ENCODE peak calls at places on chromosomes 4 and X, in six cellular contexts. One of them, this sample, is unnamed. For H3K4me1, the result is how much of the 10 kb centered on the place peaks cover.

GRCh38 chrX:132209527-132209926 is 9.7 kb downstream of the RAP2C start:
- DNase-seq in BE2C: no peak
- DNase-seq in astrocyte: peak
- DNase-seq in naive thymus-derived CD4-positive, alpha-beta T cell: no peak
- DNase-seq in cardiac muscle cell: no peak
- DNase-seq in GM23248: peak
- DNase-seq in this sample: no peak

GRCh38 chrX:139204903-139205667 is 325.5 kb upstream of the F9 start:
- DNase-seq in cardiac muscle cell: peak
- DNase-seq in astrocyte: peak
- DNase-seq in naive thymus-derived CD4-positive, alpha-beta T cell: no peak
- DNase-seq in GM23248: peak
- DNase-seq in BE2C: no peak
- DNase-seq in this sample: no peak

GRCh38 chr4:144355809-144356757 is 215.6 kb upstream of the GYPA start:
- DNase-seq in GM23248: peak
- DNase-seq in cardiac muscle cell: peak
- DNase-seq in astrocyte: peak
- DNase-seq in naive thymus-derived CD4-positive, alpha-beta T cell: no peak
- DNase-seq in BE2C: no peak
- DNase-seq in this sample: peak

GRCh38 chr4:32661229-32661628 is 1941.1 kb downstream of the PCDH7 start:
- DNase-seq in BE2C: no peak
- DNase-seq in cardiac muscle cell: no peak
- DNase-seq in naive thymus-derived CD4-positive, alpha-beta T cell: no peak
- DNase-seq in astrocyte: no peak
- DNase-seq in GM23248: no peak
- DNase-seq in this sample: no peak

GRCh38 chr4:37604464-37604863 is 81.7 kb downstream of the RELL1 start:
- DNase-seq in astrocyte: peak
- DNase-seq in cardiac muscle cell: no peak
- DNase-seq in BE2C: no peak
- DNase-seq in naive thymus-derived CD4-positive, alpha-beta T cell: no peak
- DNase-seq in GM23248: peak
- DNase-seq in this sample: no peak

GRCh38 chrX:76366972-76367371 is 60.5 kb upstream of the MAGEE1 start:
- DNase-seq in astrocyte: no peak
- DNase-seq in cardiac muscle cell: no peak
- DNase-seq in naive thymus-derived CD4-positive, alpha-beta T cell: no peak
- DNase-seq in BE2C: no peak
- DNase-seq in GM23248: no peak
- DNase-seq in this sample: no peak

GRCh38 chr4:150960079-150960478 is 55.0 kb downstream of the LRBA start:
- DNase-seq in naive thymus-derived CD4-positive, alpha-beta T cell: no peak
- DNase-seq in GM23248: peak
- DNase-seq in BE2C: peak
- DNase-seq in cardiac muscle cell: no peak
- DNase-seq in astrocyte: no peak
- DNase-seq in this sample: peak

GRCh38 chr4:94397635-94398034 is 54.1 kb upstream of the PDLIM5 start:
- DNase-seq in cardiac muscle cell: no peak
- DNase-seq in astrocyte: no peak
- DNase-seq in BE2C: no peak
- DNase-seq in naive thymus-derived CD4-positive, alpha-beta T cell: no peak
- DNase-seq in GM23248: no peak
- DNase-seq in this sample: no peak

GRCh38 chrX:10612215-10612614 is 8.2 kb downstream of the MID1 start:
- DNase-seq in astrocyte: peak
- DNase-seq in naive thymus-derived CD4-positive, alpha-beta T cell: no peak
- DNase-seq in GM23248: peak
- DNase-seq in BE2C: no peak
- DNase-seq in cardiac muscle cell: no peak
- DNase-seq in this sample: no peak

GRCh38 chr4:169621754-169622481 is 1.5 kb downstream of the CLCN3 start:
- DNase-seq in GM23248: peak
- DNase-seq in astrocyte: peak
- DNase-seq in BE2C: no peak
- DNase-seq in naive thymus-derived CD4-positive, alpha-beta T cell: peak
- DNase-seq in cardiac muscle cell: no peak
- DNase-seq in this sample: peak

GRCh38 chr4:55395529-55396304 is at the start of gene TMEM165:
- DNase-seq in GM23248: peak
- DNase-seq in naive thymus-derived CD4-positive, alpha-beta T cell: peak
- DNase-seq in cardiac muscle cell: peak
- DNase-seq in astrocyte: peak
- DNase-seq in BE2C: peak
- DNase-seq in this sample: peak

GRCh38 chrX:136660896-136661295 is 12.9 kb downstream of the CD40LG start:
- DNase-seq in naive thymus-derived CD4-positive, alpha-beta T cell: no peak
- DNase-seq in GM23248: no peak
- DNase-seq in cardiac muscle cell: no peak
- DNase-seq in astrocyte: no peak
- DNase-seq in BE2C: no peak
- DNase-seq in this sample: no peak

GRCh38 chrX:136659174-136659573 is 11.2 kb downstream of the CD40LG start:
- DNase-seq in naive thymus-derived CD4-positive, alpha-beta T cell: no peak
- DNase-seq in GM23248: no peak
- DNase-seq in BE2C: no peak
- DNase-seq in astrocyte: no peak
- DNase-seq in cardiac muscle cell: no peak
- DNase-seq in this sample: no peak

GRCh38 chrX:136662104-136662503 is 14.1 kb downstream of the CD40LG start:
- DNase-seq in naive thymus-derived CD4-positive, alpha-beta T cell: peak
- DNase-seq in astrocyte: no peak
- DNase-seq in cardiac muscle cell: no peak
- DNase-seq in BE2C: no peak
- DNase-seq in GM23248: no peak
- DNase-seq in this sample: no peak

GRCh38 chrX:136656596-136656995 is 8.6 kb downstream of the CD40LG start:
- DNase-seq in astrocyte: no peak
- DNase-seq in GM23248: no peak
- DNase-seq in cardiac muscle cell: no peak
- DNase-seq in BE2C: no peak
- DNase-seq in naive thymus-derived CD4-positive, alpha-beta T cell: no peak
- DNase-seq in this sample: no peak

GRCh38 chrX:136658151-136658550 is 10.2 kb downstream of the CD40LG start:
- DNase-seq in naive thymus-derived CD4-positive, alpha-beta T cell: no peak
- DNase-seq in astrocyte: no peak
- DNase-seq in GM23248: no peak
- DNase-seq in BE2C: no peak
- DNase-seq in cardiac muscle cell: no peak
- DNase-seq in this sample: no peak
- H3K4me1 ChIP-seq in naive thymus-derived CD4-positive, alpha-beta T cell: half or more
- H3K4me1 ChIP-seq in astrocyte: under half
- H3K4me1 ChIP-seq in GM23248: under half
- H3K4me1 ChIP-seq in BE2C: under half
- H3K4me1 ChIP-seq in cardiac muscle cell: under half
- H3K4me1 ChIP-seq in this sample: under half

DNA sequence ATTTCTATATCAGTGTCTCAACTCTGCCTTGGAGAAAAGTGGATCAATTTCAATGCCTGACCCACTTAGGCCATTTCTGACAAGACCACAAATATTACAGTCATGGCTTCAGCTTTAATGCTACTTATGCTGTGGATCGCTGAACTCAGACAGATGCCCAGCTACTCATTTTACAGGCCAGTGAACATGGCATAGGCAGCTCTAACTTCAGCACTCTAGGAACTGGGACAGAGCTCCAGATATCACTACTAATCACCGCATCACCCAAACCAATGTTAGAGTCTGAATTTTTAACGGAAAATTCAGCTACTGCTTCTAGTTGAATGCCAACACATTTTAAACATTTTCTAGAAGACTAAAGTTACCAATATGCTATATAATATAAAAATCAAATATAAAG is 809.5 kb upstream of the FRG1 start:
- DNase-seq in cardiac muscle cell: peak
- DNase-seq in astrocyte: no peak
- DNase-seq in GM23248: no peak
- DNase-seq in naive thymus-derived CD4-positive, alpha-beta T cell: no peak
- DNase-seq in BE2C: no peak
- DNase-seq in this sample: no peak
- H3K4me3 ChIP-seq in cardiac muscle cell: no peak
- H3K4me3 ChIP-seq in astrocyte: no peak
- H3K4me3 ChIP-seq in GM23248: no peak
- H3K4me3 ChIP-seq in naive thymus-derived CD4-positive, alpha-beta T cell: no peak
- H3K4me3 ChIP-seq in BE2C: no peak
- H3K4me3 ChIP-seq in this sample: no peak

DNA sequence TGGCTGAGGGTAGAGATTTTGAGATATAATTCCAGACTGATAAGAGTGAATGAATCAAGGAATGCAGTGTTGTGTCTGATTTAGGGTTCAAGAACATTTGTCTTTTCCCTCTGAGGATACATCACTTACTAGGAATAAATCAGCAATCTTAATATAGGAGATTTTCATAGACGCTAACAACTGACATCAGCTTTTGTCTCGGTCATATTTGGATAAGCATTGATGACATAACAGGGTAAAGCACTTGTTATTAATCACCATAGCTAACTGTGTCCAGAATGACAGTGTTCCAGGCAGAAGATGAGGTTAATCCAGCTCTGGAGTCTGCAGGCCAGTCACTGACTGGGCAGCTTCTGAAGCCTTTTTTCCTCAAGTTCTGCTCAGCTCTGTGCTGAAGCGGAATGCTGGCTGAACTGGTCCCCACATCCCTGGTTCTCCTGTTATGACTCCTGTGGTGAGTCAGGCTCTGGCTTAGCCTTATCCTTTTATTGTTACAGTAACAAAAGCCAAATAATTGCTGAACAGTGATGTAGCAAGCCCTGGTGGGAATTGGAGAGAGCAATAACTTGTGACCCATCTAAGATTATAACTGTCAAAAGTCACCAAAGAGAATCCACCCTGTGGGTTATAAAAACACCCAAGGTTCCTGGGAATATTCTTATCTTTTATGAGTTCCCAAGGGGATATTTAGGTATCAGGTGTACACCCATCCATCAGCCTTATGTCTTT is 41.8 kb downstream of the FNIP2 start:
- DNase-seq in GM23248: peak
- DNase-seq in BE2C: no peak
- DNase-seq in cardiac muscle cell: no peak
- DNase-seq in astrocyte: peak
- DNase-seq in naive thymus-derived CD4-positive, alpha-beta T cell: no peak
- DNase-seq in this sample: peak
- H3K4me1 ChIP-seq in GM23248: half or more
- H3K4me1 ChIP-seq in BE2C: under half
- H3K4me1 ChIP-seq in cardiac muscle cell: half or more
- H3K4me1 ChIP-seq in astrocyte: under half
- H3K4me1 ChIP-seq in naive thymus-derived CD4-positive, alpha-beta T cell: under half
- H3K4me1 ChIP-seq in this sample: under half

GRCh38 chr4:53865031-53865430 is 199.4 kb downstream of the CHIC2 start:
- DNase-seq in astrocyte: no peak
- DNase-seq in naive thymus-derived CD4-positive, alpha-beta T cell: no peak
- DNase-seq in BE2C: no peak
- DNase-seq in cardiac muscle cell: no peak
- DNase-seq in GM23248: no peak
- DNase-seq in this sample: no peak

GRCh38 chr4:53863731-53864130 is 200.7 kb downstream of the CHIC2 start:
- DNase-seq in naive thymus-derived CD4-positive, alpha-beta T cell: no peak
- DNase-seq in BE2C: peak
- DNase-seq in astrocyte: peak
- DNase-seq in GM23248: no peak
- DNase-seq in cardiac muscle cell: peak
- DNase-seq in this sample: no peak

GRCh38 chr4:53861856-53862610 is 202.4 kb downstream of the CHIC2 start:
- DNase-seq in astrocyte: peak
- DNase-seq in cardiac muscle cell: no peak
- DNase-seq in naive thymus-derived CD4-positive, alpha-beta T cell: no peak
- DNase-seq in BE2C: no peak
- DNase-seq in GM23248: peak
- DNase-seq in this sample: peak

GRCh38 chr4:53866055-53866454 is 198.3 kb downstream of the CHIC2 start:
- DNase-seq in astrocyte: no peak
- DNase-seq in GM23248: no peak
- DNase-seq in cardiac muscle cell: no peak
- DNase-seq in naive thymus-derived CD4-positive, alpha-beta T cell: no peak
- DNase-seq in BE2C: no peak
- DNase-seq in this sample: no peak

DNA sequence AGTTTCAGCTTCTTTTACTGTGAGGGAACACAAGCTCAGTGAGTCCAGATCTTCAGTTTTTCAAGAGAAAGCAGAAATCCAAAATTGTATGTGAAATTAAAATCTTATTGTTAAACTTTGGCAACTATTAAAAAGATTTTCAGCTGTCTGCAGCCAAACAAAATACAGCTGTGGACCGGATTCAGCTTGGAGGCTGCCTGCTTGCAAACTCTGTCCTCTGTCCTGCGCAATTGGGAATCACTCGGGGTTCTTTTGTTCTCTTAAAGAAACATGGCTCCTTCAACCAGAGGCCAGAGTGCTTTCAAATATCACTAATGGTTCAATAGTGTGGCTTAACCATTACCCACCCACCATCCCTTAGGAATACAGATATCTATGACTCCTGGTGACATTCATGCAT is 201.2 kb downstream of the CHIC2 start:
- DNase-seq in naive thymus-derived CD4-positive, alpha-beta T cell: no peak
- DNase-seq in cardiac muscle cell: peak
- DNase-seq in astrocyte: peak
- DNase-seq in GM23248: peak
- DNase-seq in BE2C: no peak
- DNase-seq in this sample: no peak
- H3K4me3 ChIP-seq in naive thymus-derived CD4-positive, alpha-beta T cell: no peak
- H3K4me3 ChIP-seq in cardiac muscle cell: no peak
- H3K4me3 ChIP-seq in astrocyte: no peak
- H3K4me3 ChIP-seq in GM23248: no peak
- H3K4me3 ChIP-seq in BE2C: no peak
- H3K4me3 ChIP-seq in this sample: no peak

GRCh38 chr4:14640476-14640875 is 361.8 kb upstream of the CPEB2 start:
- DNase-seq in GM23248: no peak
- DNase-seq in cardiac muscle cell: no peak
- DNase-seq in astrocyte: no peak
- DNase-seq in BE2C: no peak
- DNase-seq in naive thymus-derived CD4-positive, alpha-beta T cell: no peak
- DNase-seq in this sample: no peak
- H3K4me1 ChIP-seq in GM23248: under half
- H3K4me1 ChIP-seq in cardiac muscle cell: under half
- H3K4me1 ChIP-seq in astrocyte: under half
- H3K4me1 ChIP-seq in BE2C: under half
- H3K4me1 ChIP-seq in naive thymus-derived CD4-positive, alpha-beta T cell: under half
- H3K4me1 ChIP-seq in this sample: under half

DNA sequence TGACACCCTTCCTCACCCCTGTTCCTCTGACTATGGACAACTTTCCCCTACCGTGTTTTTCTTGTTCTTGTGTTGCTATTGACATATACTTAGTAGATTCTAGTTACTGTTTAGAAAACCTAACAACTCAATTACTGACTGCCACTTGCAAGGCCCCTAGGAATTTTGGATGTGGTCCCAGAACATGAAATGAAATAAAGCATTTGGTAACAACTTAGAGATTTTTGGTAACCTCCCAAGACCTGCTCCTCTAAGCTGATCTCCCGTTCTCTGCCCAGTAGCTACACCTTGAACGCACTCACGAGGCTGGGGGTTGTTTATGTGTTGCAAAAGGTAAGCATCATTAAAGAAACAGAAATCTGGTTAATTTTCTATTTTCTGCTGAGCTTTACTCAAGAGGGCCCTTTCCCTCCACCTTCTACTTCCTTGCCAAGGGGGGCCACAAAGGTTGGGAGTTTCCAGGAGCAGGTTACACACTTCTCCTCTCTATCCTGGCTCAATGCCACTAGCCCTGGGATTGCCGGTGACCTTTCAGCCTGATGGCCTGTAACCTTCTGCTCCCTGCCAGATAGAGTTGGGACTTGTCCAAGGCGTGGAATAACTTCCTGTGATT is 20.5 kb downstream of the GAB3 start:
- DNase-seq in cardiac muscle cell: no peak
- DNase-seq in BE2C: no peak
- DNase-seq in naive thymus-derived CD4-positive, alpha-beta T cell: no peak
- DNase-seq in GM23248: peak
- DNase-seq in astrocyte: peak
- DNase-seq in this sample: no peak
- H3K4me3 ChIP-seq in cardiac muscle cell: no peak
- H3K4me3 ChIP-seq in BE2C: no peak
- H3K4me3 ChIP-seq in naive thymus-derived CD4-positive, alpha-beta T cell: no peak
- H3K4me3 ChIP-seq in GM23248: no peak
- H3K4me3 ChIP-seq in astrocyte: no peak
- H3K4me3 ChIP-seq in this sample: no peak